ENCODE peak calls at places on chromosomes 2 and 18, in five cellular contexts. One of them, this sample, is unnamed.

GRCh38 chr2:236171213-236172201 is 3.3 kb upstream of the GBX2 start:
- DNase-seq in germinal center: no peak
- DNase-seq in Caki2: no peak
- DNase-seq in OCI-LY7: no peak
- DNase-seq in A549: no peak
- DNase-seq in this sample: no peak

GRCh38 chr18:8116346-8117007 is 492.8 kb upstream of the RAB12 start:
- DNase-seq in Caki2: no peak
- DNase-seq in OCI-LY7: no peak
- DNase-seq in A549: peak
- DNase-seq in germinal center: no peak
- DNase-seq in this sample: peak

GRCh38 chr2:36267194-36267593 is 88.4 kb upstream of the CRIM1 start:
- DNase-seq in Caki2: no peak
- DNase-seq in OCI-LY7: no peak
- DNase-seq in germinal center: no peak
- DNase-seq in A549: no peak
- DNase-seq in this sample: no peak

GRCh38 chr2:239110595-239111048 is 262.7 kb downstream of the TWIST2 start:
- DNase-seq in germinal center: no peak
- DNase-seq in OCI-LY7: no peak
- DNase-seq in A549: no peak
- DNase-seq in Caki2: no peak
- DNase-seq in this sample: no peak

GRCh38 chr18:683531-683930 is 26.1 kb downstream of the TYMS start:
- DNase-seq in germinal center: no peak
- DNase-seq in OCI-LY7: no peak
- DNase-seq in Caki2: no peak
- DNase-seq in A549: no peak
- DNase-seq in this sample: no peak

GRCh38 chr2:96768083-96768561 is 7.4 kb downstream of the CNNM4 start:
- DNase-seq in Caki2: peak
- DNase-seq in A549: no peak
- DNase-seq in OCI-LY7: peak
- DNase-seq in germinal center: peak
- DNase-seq in this sample: no peak

GRCh38 chr2:109094144-109094543 is 34.9 kb upstream of the SH3RF3 start:
- DNase-seq in germinal center: no peak
- DNase-seq in A549: no peak
- DNase-seq in OCI-LY7: no peak
- DNase-seq in Caki2: no peak
- DNase-seq in this sample: no peak

GRCh38 chr2:109135572-109136185 is 6.7 kb downstream of the SH3RF3 start:
- DNase-seq in germinal center: no peak
- DNase-seq in OCI-LY7: no peak
- DNase-seq in Caki2: no peak
- DNase-seq in A549: no peak
- DNase-seq in this sample: no peak

GRCh38 chr2:67930156-67930555 is 132.6 kb downstream of the C1D start:
- DNase-seq in A549: no peak
- DNase-seq in Caki2: no peak
- DNase-seq in germinal center: no peak
- DNase-seq in OCI-LY7: no peak
- DNase-seq in this sample: no peak

GRCh38 chr2:58541511-58541910 is 300.4 kb upstream of the FANCL start:
- DNase-seq in OCI-LY7: no peak
- DNase-seq in germinal center: no peak
- DNase-seq in A549: no peak
- DNase-seq in Caki2: no peak
- DNase-seq in this sample: no peak

GRCh38 chr2:75547345-75548035 is 13.2 kb downstream of the EVA1A start:
- DNase-seq in Caki2: peak
- DNase-seq in germinal center: no peak
- DNase-seq in OCI-LY7: no peak
- DNase-seq in A549: no peak
- DNase-seq in this sample: no peak

This sample was measured in Calu3.